ENCODE peak calls at places on chromosomes 12 and 14, in five cellular contexts. Z is GM23248, F is left ventricle myocardium superior, L is Kasumi-1, J is MCF 10A. A is an unnamed sample.
A peak's percentile ranks its signal among the peaks of the same experiment; 100 is the strongest.

GRCh38 chr12:58176296-58176869 is 235.0 kb downstream of the ATP23 start:
- DNase-seq in Z (peak; percentile 27), F (peak; percentile 26), L (no peak), J (peak; percentile 63), A (no peak)

GRCh38 chr12:32197421-32197820 is 90.8 kb downstream of the BICD1 start:
- DNase-seq in Z (peak; percentile 30), F (no peak), L (no peak), J (no peak), A (no peak)

GRCh38 chr12:52643233-52644077 is 8.6 kb downstream of the KRT2 start:
- DNase-seq in Z (no peak), F (no peak), L (no peak), J (no peak), A (peak; percentile 8)

GRCh38 chr12:52976574-52977071 is 27.7 kb downstream of the KRT18 start:
- DNase-seq in Z (peak; percentile 34), F (no peak), L (no peak), J (no peak), A (no peak)

GRCh38 chr12:63862187-63863107 is 17.9 kb downstream of the SRGAP1 start:
- DNase-seq in Z (peak; percentile 67), F (peak; percentile 40), L (no peak), J (peak; percentile 59), A (no peak)

GRCh38 chr12:57051011-57051410 is 1.1 kb upstream of the MYO1A start:
- DNase-seq in Z (no peak), F (no peak), L (no peak), J (no peak), A (no peak)

GRCh38 chr14:95291859-95292542 is 27.7 kb downstream of the CLMN start:
- DNase-seq in Z (peak; percentile 55), F (peak; percentile 79), L (no peak), J (peak; percentile 92), A (no peak)

GRCh38 chr14:22572562-22573058 is 16.4 kb downstream of the DAD1 start:
- DNase-seq in Z (peak; percentile 76), F (no peak), L (no peak), J (no peak), A (no peak)

GRCh38 chr12:23684121-23684520 is 265.3 kb downstream of the SOX5 start:
- DNase-seq in Z (no peak), F (no peak), L (peak; percentile 55), J (no peak), A (no peak)

GRCh38 chr14:71163842-71164500 is 256.7 kb downstream of the PCNX1 start:
- DNase-seq in Z (no peak), F (no peak), L (no peak), J (no peak), A (no peak)

GRCh38 chr12:65355461-65355860 is 77.0 kb downstream of the MSRB3 start:
- DNase-seq in Z (peak; percentile 22), F (no peak), L (no peak), J (peak; percentile 4), A (no peak)

A was measured in memory B cell.